ENCODE peak calls at places on chromosomes 5 and 9, in four cellular contexts. Q is hippocampal formation, G is endothelial cell, D is ureter. S is an unnamed sample.

GRCh38 chr5:81195334-81195929 is 37.7 kb upstream of the CKMT2 start:
- DNase-seq in Q (no peak), D (no peak), G (no peak), S (no peak)

GRCh38 chr5:68189613-68190012 is 25.9 kb upstream of the PIK3R1 start:
- DNase-seq in Q (no peak), G (no peak), D (no peak), S (no peak)

GRCh38 chr5:152007556-152007955 is 82.9 kb upstream of the GLRA1 start:
- DNase-seq in G (no peak), Q (no peak), D (no peak), S (no peak)

GRCh38 chr5:150508828-150509227 is 897 bp downstream of the NDST1 start:
- DNase-seq in G (no peak), Q (no peak), D (no peak), S (no peak)

GRCh38 chr9:120846906-120847305 is 4.2 kb upstream of the PSMD5 start:
- DNase-seq in G (no peak), Q (no peak), D (no peak), S (no peak)

GRCh38 chr5:132410451-132411381 is 41.2 kb downstream of the SLC22A5 start:
- DNase-seq in G (peak), Q (peak), D (peak), S (peak)

GRCh38 chr5:14726066-14726838 is 61.7 kb downstream of the OTULIN start:
- DNase-seq in Q (no peak), D (no peak), G (no peak), S (no peak)

GRCh38 chr5:122447072-122447471 is 135.0 kb downstream of the SNCAIP start:
- DNase-seq in Q (no peak), D (no peak), G (no peak), S (no peak)

GRCh38 chr9:95738438-95738837 is 137.1 kb upstream of the ERCC6L2 start:
- DNase-seq in D (no peak), Q (no peak), G (no peak), S (no peak)

GRCh38 chr5:8730194-8730593 is 815.7 kb downstream of the SEMA5A start:
- DNase-seq in G (no peak), Q (no peak), D (no peak), S (no peak)

GRCh38 chr5:114924784-114925183 is 244.9 kb downstream of the TRIM36 start:
- DNase-seq in D (no peak), Q (no peak), G (no peak), S (no peak)

GRCh38 chr5:157390179-157390923 is 69.7 kb upstream of the NIPAL4 start:
- DNase-seq in Q (no peak), D (peak), G (no peak), S (peak)

GRCh38 chr5:77893225-77893860 is 117.2 kb upstream of the TBCA start:
- DNase-seq in G (no peak), D (no peak), Q (no peak), S (no peak)

GRCh38 chr5:136525546-136525945 is 160.2 kb upstream of the TRPC7 start:
- DNase-seq in Q (no peak), G (no peak), D (no peak), S (no peak)

GRCh38 chr5:53105611-53106300 is 3.8 kb downstream of the MOCS2 start:
- DNase-seq in D (no peak), G (no peak), Q (no peak), S (no peak)

GRCh38 chr9:11086561-11086960 is 473.8 kb upstream of the PTPRD start:
- DNase-seq in G (no peak), D (no peak), Q (no peak), S (no peak)

GRCh38 chr9:79008916-79009315 is 562.8 kb upstream of the TLE4 start:
- DNase-seq in Q (no peak), G (no peak), D (no peak), S (no peak)

GRCh38 chr9:133144142-133144886 is 19.4 kb downstream of the GBGT1 start:
- DNase-seq in G (peak), D (peak), Q (peak), S (peak)

GRCh38 chr9:19154135-19154612 is 26.9 kb upstream of the PLIN2 start:
- DNase-seq in D (no peak), G (no peak), Q (no peak), S (peak)

GRCh38 chr5:133128066-133128465 is 76.3 kb downstream of the HSPA4 start:
- DNase-seq in D (peak), Q (no peak), G (no peak), S (no peak)

GRCh38 chr5:37816883-37817282 is 23.0 kb downstream of the GDNF start:
- DNase-seq in Q (peak), G (no peak), D (no peak), S (no peak)

GRCh38 chr5:142475102-142475501 is 150.3 kb upstream of the SPRY4 start:
- DNase-seq in D (no peak), G (no peak), Q (no peak), S (no peak)

GRCh38 chr5:155021858-155022257 is 8.3 kb downstream of the KIF4B start:
- DNase-seq in Q (no peak), D (no peak), G (no peak), S (no peak)

GRCh38 chr5:83562817-83563557 is 91.4 kb downstream of the VCAN start:
- DNase-seq in D (no peak), Q (peak), G (no peak), S (no peak)

GRCh38 chr5:52770287-52770939 is 17.3 kb upstream of the ITGA1 start:
- DNase-seq in D (no peak), Q (no peak), G (no peak), S (no peak)

GRCh38 chr5:90529939-90530677 is 724 bp upstream of the LYSMD3 start:
- DNase-seq in Q (peak), D (peak), G (peak), S (peak)

GRCh38 chr5:82447913-82448312 is 169.8 kb upstream of the RPS23 start:
- DNase-seq in G (no peak), Q (no peak), D (no peak), S (no peak)

GRCh38 chr5:130135506-130135905 is 231.2 kb downstream of the CHSY3 start:
- DNase-seq in Q (no peak), G (no peak), D (no peak), S (no peak)

GRCh38 chr9:19033015-19033414 is at the start of gene SAXO1:
- DNase-seq in G (no peak), Q (no peak), D (no peak), S (no peak)

GRCh38 chr5:14161825-14162556 is 18.8 kb downstream of the TRIO start:
- DNase-seq in Q (no peak), D (no peak), G (no peak), S (no peak)

GRCh38 chr9:76690575-76691370 is 73.5 kb upstream of the PCA3 start:
- DNase-seq in Q (no peak), D (no peak), G (no peak), S (no peak)

GRCh38 chr5:20369151-20369550 is 381.2 kb upstream of the CDH18 start:
- DNase-seq in G (no peak), D (no peak), Q (no peak), S (no peak)

GRCh38 chr9:36328798-36329411 is 70.7 kb upstream of the GNE start:
- DNase-seq in Q (peak), G (peak), D (no peak), S (peak)